ENCODE peak calls at places on chromosomes 11 and 22, in nine cellular contexts. H is mesenchymal stem cell; N is naive thymus-derived CD4-positive, alpha-beta T cell; I is heart right ventricle; S is nephron progenitor cell; D is IMR-90; U is naive thymus-derived CD8-positive, alpha-beta T cell; X is pulmonary artery endothelial cell; Q is retinal pigment epithelial cell. A is an unnamed sample.

GRCh38 chr11:128318856-128319474 is 268.4 kb downstream of the ETS1 start:
- DNase-seq in U (peak), D (peak), N (peak), S (no peak), Q (no peak), X (no peak), H (no peak), I (no peak), A (no peak)

GRCh38 chr22:45469573-45470383 is 32.9 kb upstream of the FBLN1 start:
- DNase-seq in D (no peak), X (no peak), H (no peak), I (no peak), N (no peak), U (no peak), S (no peak), Q (no peak), A (peak)

GRCh38 chr22:20402960-20403778 is 9.2 kb downstream of the ZNF74 start:
- DNase-seq in H (no peak), S (no peak), X (no peak), I (no peak), U (no peak), D (no peak), Q (no peak), N (no peak), A (no peak)

GRCh38 chr11:5369793-5370192 is 13.8 kb upstream of the OR51M1 start:
- DNase-seq in D (peak), I (no peak), Q (no peak), S (peak), H (peak), N (no peak), X (no peak), U (no peak), A (peak)

GRCh38 chr11:95514386-95515145 is 275.0 kb downstream of the FAM76B start:
- DNase-seq in Q (no peak), I (no peak), S (no peak), H (no peak), N (no peak), X (no peak), U (no peak), D (no peak), A (no peak)

GRCh38 chr11:13880719-13881118 is 81.8 kb upstream of the SPON1 start:
- DNase-seq in X (no peak), Q (no peak), S (peak), D (no peak), N (no peak), H (no peak), I (no peak), U (no peak), A (no peak)

GRCh38 chr22:25364736-25365241 is 145.3 kb downstream of the CRYBB2 start:
- DNase-seq in U (no peak), I (no peak), H (peak), D (peak), X (no peak), N (no peak), Q (no peak), S (no peak), A (no peak)

GRCh38 chr11:63769044-63769718 is 606 bp upstream of the ZFTA start:
- DNase-seq in U (peak), N (no peak), S (peak), H (peak), X (no peak), D (no peak), I (peak), Q (no peak), A (peak)

GRCh38 chr11:29554000-29554399 is 462.8 kb downstream of the KCNA4 start:
- DNase-seq in D (no peak), H (no peak), S (no peak), Q (no peak), N (no peak), X (no peak), U (no peak), I (no peak), A (no peak)

GRCh38 chr11:83681944-83682644 is 395.9 kb upstream of the CCDC90B start:
- DNase-seq in I (no peak), U (no peak), S (no peak), Q (no peak), H (no peak), D (no peak), X (no peak), N (no peak), A (no peak)

GRCh38 chr11:2772544-2773031 is 72.8 kb upstream of the KCNQ1OT1 start:
- DNase-seq in D (peak), I (no peak), Q (no peak), S (no peak), N (no peak), H (peak), X (no peak), U (no peak), A (peak)

GRCh38 chr11:121757480-121758125 is 304.8 kb upstream of the SORL1-AS1 start:
- DNase-seq in D (no peak), X (no peak), S (no peak), U (no peak), N (no peak), I (no peak), H (no peak), Q (peak), A (no peak)

GRCh38 chr22:44214764-44215163 is 34.0 kb downstream of the PARVG start:
- DNase-seq in I (no peak), N (no peak), U (no peak), X (no peak), Q (no peak), S (no peak), D (no peak), H (no peak), A (no peak)

GRCh38 chr11:808427-809286 is 1.1 kb upstream of the RPLP2 start:
- DNase-seq in X (no peak), Q (no peak), N (no peak), I (no peak), H (no peak), U (no peak), S (no peak), D (no peak), A (no peak)

GRCh38 chr11:113773092-113773415 is 438 bp downstream of the ZW10 start:
- DNase-seq in Q (no peak), S (peak), N (no peak), X (no peak), I (no peak), D (peak), U (no peak), H (no peak), A (peak)

GRCh38 chr11:61776561-61777075 is 15.8 kb downstream of the TMEM258 start:
- DNase-seq in S (peak), H (peak), N (no peak), Q (no peak), D (peak), U (peak), I (peak), X (peak), A (peak)

GRCh38 chr22:27108425-27109114 is 451.2 kb downstream of the MIAT start:
- DNase-seq in D (no peak), X (no peak), U (no peak), Q (no peak), N (no peak), H (no peak), I (no peak), S (peak), A (no peak)

GRCh38 chr11:67119577-67120391 is 721 bp downstream of the KDM2A start:
- DNase-seq in Q (no peak), I (peak), S (peak), X (no peak), N (no peak), U (peak), H (peak), D (no peak), A (peak)

GRCh38 chr22:50530280-50530856 is 556 bp upstream of the TYMP start:
- DNase-seq in Q (no peak), S (peak), H (peak), I (peak), D (peak), U (no peak), N (no peak), X (no peak), A (peak)

GRCh38 chr22:35582218-35582860 is 34.8 kb downstream of the MB start:
- DNase-seq in I (peak), U (no peak), D (peak), X (no peak), N (no peak), H (peak), S (no peak), Q (no peak), A (no peak)

GRCh38 chr11:33980896-33981295 is 70.6 kb upstream of the CAPRIN1 start:
- DNase-seq in N (no peak), X (peak), Q (no peak), I (no peak), D (no peak), H (no peak), S (no peak), U (no peak), A (no peak)

GRCh38 chr11:114321621-114322257 is 25.5 kb downstream of the NNMT start:
- DNase-seq in N (no peak), S (no peak), D (peak), X (no peak), H (peak), I (no peak), Q (no peak), U (no peak), A (peak)

GRCh38 chr11:907668-908067 is 2.9 kb downstream of the CHID1 start:
- DNase-seq in Q (no peak), U (no peak), N (no peak), I (no peak), D (no peak), H (no peak), X (no peak), S (no peak), A (no peak)

GRCh38 chr22:38221908-38222796 is 20.4 kb downstream of the MAFF start:
- DNase-seq in S (no peak), U (no peak), X (no peak), D (no peak), Q (no peak), H (no peak), N (no peak), I (no peak), A (no peak)

A was measured in adipocyte.